ENCODE peak calls at places on chromosomes 13 and 19, in four cellular contexts. B, I, K and N are unnamed samples.

GRCh38 chr13:23680836-23681235 is 110.6 kb downstream of the TNFRSF19 start:
- DNase-seq in K (no peak), B (no peak), I (no peak), N (no peak)

GRCh38 chr13:98443800-98444325 is 133.0 kb downstream of the STK24 start:
- DNase-seq in I (no peak), B (no peak), K (no peak), N (no peak)

GRCh38 chr13:20968745-20969144 is 66.2 kb upstream of the XPO4 start:
- DNase-seq in K (no peak), B (no peak), I (no peak), N (no peak)

GRCh38 chr19:28217064-28217463 is 995.9 kb downstream of the UQCRFS1 start:
- DNase-seq in K (no peak), I (no peak), B (no peak), N (no peak)

GRCh38 chr19:30225615-30226463 is 146.3 kb upstream of the ZNF536 start:
- DNase-seq in I (no peak), K (no peak), B (no peak), N (no peak)

GRCh38 chr19:17779281-17779930 is 15.5 kb upstream of the B3GNT3 start:
- DNase-seq in B (peak), K (peak), I (peak), N (no peak)

GRCh38 chr13:110442946-110443632 is 118.4 kb downstream of the RAB20 start:
- DNase-seq in K (no peak), I (no peak), B (no peak), N (no peak)

GRCh38 chr19:43545981-43546380 is 13.0 kb downstream of the ZNF575 start:
- DNase-seq in I (no peak), B (no peak), K (no peak), N (no peak)

GRCh38 chr19:11769995-11770394 is 3.2 kb downstream of the ZNF441 start:
- DNase-seq in I (no peak), K (no peak), B (no peak), N (no peak)

GRCh38 chr19:17001603-17002183 is 24.9 kb downstream of the CPAMD8 start:
- DNase-seq in B (no peak), K (peak), I (no peak), N (no peak)

GRCh38 chr13:98480915-98481510 is 95.9 kb downstream of the STK24 start:
- DNase-seq in I (no peak), K (no peak), B (peak), N (no peak)

DNA sequence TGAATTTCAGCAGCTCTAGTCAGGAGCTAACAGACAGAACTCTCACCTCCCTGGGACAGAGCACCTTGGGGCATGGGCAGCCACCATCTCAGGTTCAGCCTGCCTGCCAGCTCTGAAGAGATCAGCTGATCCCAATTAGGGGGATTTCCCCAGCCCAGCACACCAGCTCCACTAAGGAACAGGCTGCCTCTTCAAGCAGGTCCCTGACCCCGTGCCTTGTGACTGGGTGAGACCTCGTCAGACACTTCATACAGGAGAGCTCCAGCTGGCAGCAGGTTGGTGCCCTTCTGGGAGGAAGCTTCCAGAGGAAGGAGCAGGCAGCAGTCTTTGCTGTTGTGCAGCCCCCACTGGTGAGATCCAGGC is 84.5 kb upstream of the UFM1 start:
- DNase-seq in I (no peak), B (no peak), K (no peak), N (no peak)
- H3K4me3 ChIP-seq in I (no peak), B (no peak), K (no peak), N (no peak)

DNA sequence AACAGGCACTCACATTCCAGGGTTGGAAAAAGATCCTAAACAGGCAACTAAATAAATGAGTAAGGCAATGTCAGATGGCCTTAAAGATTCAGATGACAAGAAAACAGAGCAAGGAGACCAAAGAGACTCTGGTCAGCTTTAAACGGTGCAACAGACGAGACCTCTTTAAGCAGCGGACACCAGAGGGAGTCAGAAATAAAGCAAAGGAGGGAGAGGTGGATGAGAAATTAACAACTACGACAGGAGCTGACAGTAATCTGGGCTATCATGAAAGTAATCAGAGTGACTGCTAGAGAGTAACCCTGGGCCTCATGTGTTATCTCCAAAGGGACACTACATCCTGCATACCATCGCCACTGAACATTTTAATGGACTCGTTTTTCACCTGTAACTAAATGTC is 1.1 kb downstream of the ZNF550 start:
- DNase-seq in I (no peak), B (no peak), K (no peak), N (no peak)
- TF ChIP-seq CTCF in I (no peak), B (no peak), K (no peak), N (no peak)

DNA sequence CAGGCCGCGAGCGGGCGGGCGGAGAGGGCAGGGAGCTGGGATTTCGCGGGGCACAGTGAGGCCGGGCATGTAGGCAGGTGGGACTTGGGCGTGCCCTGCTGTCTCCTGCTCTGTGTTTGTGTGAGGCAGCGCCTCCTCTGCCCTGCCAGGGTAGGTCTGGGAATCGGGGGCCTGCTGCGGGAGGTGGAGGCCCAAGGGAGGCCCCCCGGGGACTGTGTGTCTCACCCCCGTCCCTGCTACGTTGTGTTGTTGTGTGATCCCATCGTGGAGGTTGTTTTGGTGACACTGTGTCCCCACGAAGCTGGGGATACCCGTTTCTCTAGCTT is 957 bp downstream of the FXYD1 start:
- DNase-seq in I (no peak), B (no peak), K (no peak), N (no peak)
- H3K4me3 ChIP-seq in I (peak), B (peak), K (no peak), N (no peak)

GRCh38 chr13:85266331-85266730 is 532.9 kb downstream of the SLITRK6 start:
- DNase-seq in I (no peak), B (no peak), K (no peak), N (no peak)

GRCh38 chr13:85260896-85261295 is 538.3 kb downstream of the SLITRK6 start:
- DNase-seq in B (no peak), K (no peak), I (no peak), N (no peak)

GRCh38 chr13:85261757-85262346 is 537.4 kb downstream of the SLITRK6 start:
- DNase-seq in B (no peak), I (no peak), K (no peak), N (no peak)

GRCh38 chr13:85265296-85265695 is 533.9 kb downstream of the SLITRK6 start:
- DNase-seq in K (no peak), I (no peak), B (no peak), N (no peak)

GRCh38 chr13:85266771-85267170 is 532.4 kb downstream of the SLITRK6 start:
- DNase-seq in K (no peak), I (no peak), B (no peak), N (no peak)
- TF ChIP-seq CTCF in K (no peak), I (no peak), B (no peak), N (no peak)

GRCh38 chr13:41007359-41008118 is 11.6 kb downstream of the ELF1 start:
- DNase-seq in B (no peak), I (no peak), K (no peak), N (no peak)
- H3K4me3 ChIP-seq in B (no peak), I (no peak), K (no peak), N (no peak)